ENCODE peak calls at places on chromosomes 11 and 22, in five cellular contexts. T, R, W, M and F are unnamed samples.

GRCh38 chr11:80163011-80163410 is 722.2 kb upstream of the TENM4 start:
- DNase-seq in T (peak), W (no peak), M (no peak), R (no peak), F (no peak)

GRCh38 chr22:20591660-20592310 is 84.4 kb downstream of the MED15 start:
- DNase-seq in T (peak), W (no peak), M (no peak), R (no peak), F (peak)

GRCh38 chr22:30261134-30261533 is 5.5 kb downstream of the OSM start:
- DNase-seq in M (no peak), R (no peak), T (peak), W (no peak), F (no peak)

GRCh38 chr11:117627259-117627658 is 169.8 kb downstream of the DSCAML1 start:
- DNase-seq in R (no peak), W (no peak), M (no peak), T (no peak), F (no peak)

GRCh38 chr22:35749808-35750207 is 32.1 kb downstream of the APOL5 start:
- DNase-seq in M (no peak), R (no peak), W (no peak), T (peak), F (no peak)

GRCh38 chr11:10350341-10350740 is 45.5 kb downstream of the ADM start:
- DNase-seq in T (peak), W (no peak), R (no peak), M (no peak), F (no peak)

GRCh38 chr11:45061641-45062040 is 84.8 kb upstream of the PRDM11 start:
- DNase-seq in W (no peak), R (no peak), T (no peak), M (no peak), F (no peak)

GRCh38 chr11:124895471-124895971 is 2.1 kb downstream of the ROBO4 start:
- DNase-seq in M (no peak), R (no peak), W (no peak), T (no peak), F (no peak)

GRCh38 chr11:123630126-123630531 is 24.3 kb downstream of the SCN3B start:
- DNase-seq in R (no peak), T (no peak), M (no peak), W (no peak), F (no peak)

GRCh38 chr11:45816614-45817013 is 11.7 kb downstream of the SLC35C1 start:
- DNase-seq in R (no peak), W (no peak), M (no peak), T (no peak), F (peak)

GRCh38 chr22:24503137-24503850 is 8.2 kb downstream of the UPB1 start:
- DNase-seq in R (peak), T (peak), W (no peak), M (peak), F (peak)

GRCh38 chr11:69760319-69760718 is 14.8 kb downstream of the FGF4 start:
- DNase-seq in M (no peak), W (no peak), T (no peak), R (no peak), F (no peak)

GRCh38 chr22:30575011-30575671 is 676 bp upstream of the GAL3ST1 start:
- DNase-seq in M (no peak), T (peak), W (no peak), R (no peak), F (peak)

GRCh38 chr22:22168190-22168940 is 76.2 kb upstream of the VPREB1 start:
- DNase-seq in T (peak), M (no peak), W (no peak), R (no peak), F (peak)

GRCh38 chr11:83014951-83015350 is 56.7 kb downstream of the RAB30 start:
- DNase-seq in W (no peak), T (no peak), M (no peak), R (no peak), F (no peak)

GRCh38 chr11:86370922-86371614 is 3.6 kb upstream of the CCDC81 start:
- DNase-seq in W (no peak), M (no peak), T (peak), R (no peak), F (no peak)

GRCh38 chr11:62336949-62337681 is at the start of gene ASRGL1:
- DNase-seq in M (peak), R (peak), T (peak), W (no peak), F (peak)

GRCh38 chr11:8066036-8066910 is 14.7 kb upstream of the TUB start:
- DNase-seq in W (no peak), T (no peak), M (no peak), R (no peak), F (no peak)

GRCh38 chr22:30204742-30205111 is 41.8 kb downstream of the LIF start:
- DNase-seq in T (peak), W (no peak), M (no peak), R (no peak), F (no peak)

GRCh38 chr11:17188675-17189074 is 19.1 kb downstream of the PIK3C2A start:
- DNase-seq in W (no peak), R (no peak), M (no peak), T (no peak), F (no peak)

GRCh38 chr22:35629406-35630234 is 12.5 kb upstream of the MB start:
- DNase-seq in T (peak), M (peak), R (no peak), W (peak), F (no peak)

GRCh38 chr11:119254239-119254638 is 48.1 kb downstream of the CBL start:
- DNase-seq in T (no peak), R (peak), M (peak), W (no peak), F (no peak)

GRCh38 chr11:69958308-69958707 is 119.8 kb upstream of the ANO1 start:
- DNase-seq in M (no peak), R (no peak), W (no peak), T (peak), F (no peak)

GRCh38 chr22:27554106-27554814 is 247.3 kb downstream of the MN1 start:
- DNase-seq in M (no peak), T (peak), R (no peak), W (no peak), F (peak)

GRCh38 chr11:28072321-28072720 is 35.6 kb downstream of the KIF18A start:
- DNase-seq in T (peak), R (no peak), M (no peak), W (no peak), F (no peak)

GRCh38 chr11:70306586-70307033 is 36.1 kb downstream of the PPFIA1 start:
- DNase-seq in W (no peak), R (no peak), M (no peak), T (no peak), F (peak)

GRCh38 chr11:832529-833113 is at the start of gene CD151:
- DNase-seq in T (peak), W (no peak), M (peak), R (no peak), F (peak)

GRCh38 chr11:69040581-69041260 is 8.0 kb upstream of the TPCN2 start:
- DNase-seq in W (peak), R (no peak), M (no peak), T (peak), F (no peak)

GRCh38 chr22:32490279-32490678 is 15.7 kb downstream of the FBXO7 start:
- DNase-seq in T (no peak), R (no peak), M (no peak), W (no peak), F (no peak)

GRCh38 chr11:124644426-124645280 is 22.0 kb downstream of the TBRG1 start:
- DNase-seq in W (peak), T (peak), R (no peak), M (no peak), F (peak)

GRCh38 chr11:64284962-64285884 is at the start of gene GPR137:
- DNase-seq in M (peak), R (peak), W (no peak), T (peak), F (peak)

GRCh38 chr11:110564676-110565343 is 135.1 kb downstream of the FDX1 start:
- DNase-seq in R (no peak), T (no peak), W (no peak), M (no peak), F (no peak)

GRCh38 chr11:111851067-111851466 is 20.3 kb downstream of the ALG9 start:
- DNase-seq in R (no peak), W (no peak), T (no peak), M (no peak), F (no peak)

GRCh38 chr11:75766449-75767227 is 1.9 kb upstream of the DGAT2 start:
- DNase-seq in M (no peak), R (no peak), T (peak), W (no peak), F (no peak)

GRCh38 chr22:48440673-48441552 is 1386.8 kb downstream of the BRD1 start:
- DNase-seq in R (no peak), W (no peak), M (no peak), T (no peak), F (no peak)

GRCh38 chr11:60994450-60995135 is 23.1 kb downstream of the CD6 start:
- DNase-seq in T (no peak), W (no peak), M (no peak), R (no peak), F (no peak)

GRCh38 chr11:14411818-14412217 is 52.8 kb upstream of the RRAS2 start:
- DNase-seq in M (no peak), W (no peak), R (no peak), T (peak), F (no peak)